ENCODE peak calls at places on chromosomes 11 and 22, in five cellular contexts. Q, R, L, O and X are unnamed samples.

GRCh38 chr11:111910637-111911562 is 670 bp downstream of the CRYAB start:
- DNase-seq in Q (no peak), R (no peak), L (no peak), O (peak), X (no peak)

GRCh38 chr11:22521226-22521625 is 104.4 kb downstream of the FANCF start:
- DNase-seq in Q (no peak), R (no peak), L (no peak), O (peak), X (peak)

GRCh38 chr11:95365346-95365745 is 134.3 kb upstream of the SESN3 start:
- DNase-seq in Q (no peak), R (no peak), L (no peak), O (no peak), X (no peak)

GRCh38 chr11:107743161-107743560 is 31.3 kb upstream of the SLN start:
- DNase-seq in Q (no peak), R (no peak), L (no peak), O (no peak), X (no peak)

GRCh38 chr11:9688716-9689511 is 25.0 kb downstream of the SWAP70 start:
- DNase-seq in Q (peak), R (no peak), L (no peak), O (peak), X (no peak)

GRCh38 chr11:66950113-66950535 is 8.1 kb downstream of the PC start:
- DNase-seq in Q (no peak), R (no peak), L (peak), O (peak), X (no peak)

GRCh38 chr11:93005239-93005638 is 35.8 kb downstream of the MTNR1B start:
- DNase-seq in Q (no peak), R (no peak), L (no peak), O (peak), X (peak)

GRCh38 chr11:29159552-29160465 is 857.0 kb downstream of the KCNA4 start:
- DNase-seq in Q (no peak), R (peak), L (no peak), O (peak), X (peak)

GRCh38 chr11:11520231-11521015 is 101.4 kb downstream of the GALNT18 start:
- DNase-seq in Q (no peak), R (no peak), L (peak), O (no peak), X (no peak)

GRCh38 chr11:11973361-11973800 is 35.0 kb downstream of the DKK3 start:
- DNase-seq in Q (peak), R (no peak), L (peak), O (peak), X (no peak)

GRCh38 chr22:23272371-23272770 is 92.1 kb downstream of the BCR start:
- DNase-seq in Q (no peak), R (no peak), L (no peak), O (no peak), X (no peak)

GRCh38 chr22:23274146-23274526 is 93.8 kb downstream of the BCR start:
- DNase-seq in Q (no peak), R (no peak), L (no peak), O (no peak), X (no peak)

GRCh38 chr22:23271597-23271908 is 91.2 kb downstream of the BCR start:
- DNase-seq in Q (no peak), R (no peak), L (no peak), O (no peak), X (no peak)

GRCh38 chr22:23273445-23274145 is 93.3 kb downstream of the BCR start:
- DNase-seq in Q (no peak), R (no peak), L (no peak), O (no peak), X (no peak)

DNA sequence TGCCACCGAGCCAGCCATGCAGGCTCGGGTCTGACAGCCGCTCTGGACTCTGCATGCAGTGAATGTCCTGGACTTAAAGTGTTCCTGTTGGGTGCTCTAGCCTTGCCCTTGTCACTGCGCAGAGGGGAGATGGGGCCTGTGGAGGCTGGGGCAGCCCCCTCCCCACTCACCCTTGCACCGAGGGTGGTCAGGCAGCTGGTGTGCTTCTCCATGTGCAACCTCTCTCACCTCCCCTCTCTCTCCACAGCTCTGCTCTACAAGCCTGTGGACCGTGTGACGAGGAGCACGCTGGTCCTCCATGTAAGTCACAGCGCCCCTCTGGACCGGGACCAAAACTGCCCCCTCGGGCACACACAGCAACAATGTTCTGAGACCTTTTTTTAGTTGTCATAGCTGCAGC is 92.5 kb downstream of the BCR start:
- DNase-seq in Q (no peak), R (no peak), L (no peak), O (no peak), X (no peak)
- TF ChIP-seq CTCF in Q (no peak), R (no peak), L (no peak), O (no peak), X (no peak)

GRCh38 chr11:72111300-72111699 is 1.2 kb downstream of the ANAPC15 start:
- DNase-seq in Q (no peak), R (no peak), L (no peak), O (no peak), X (no peak)
- H3K4me3 ChIP-seq in Q (no peak), R (peak), L (peak), O (peak), X (peak)

DNA sequence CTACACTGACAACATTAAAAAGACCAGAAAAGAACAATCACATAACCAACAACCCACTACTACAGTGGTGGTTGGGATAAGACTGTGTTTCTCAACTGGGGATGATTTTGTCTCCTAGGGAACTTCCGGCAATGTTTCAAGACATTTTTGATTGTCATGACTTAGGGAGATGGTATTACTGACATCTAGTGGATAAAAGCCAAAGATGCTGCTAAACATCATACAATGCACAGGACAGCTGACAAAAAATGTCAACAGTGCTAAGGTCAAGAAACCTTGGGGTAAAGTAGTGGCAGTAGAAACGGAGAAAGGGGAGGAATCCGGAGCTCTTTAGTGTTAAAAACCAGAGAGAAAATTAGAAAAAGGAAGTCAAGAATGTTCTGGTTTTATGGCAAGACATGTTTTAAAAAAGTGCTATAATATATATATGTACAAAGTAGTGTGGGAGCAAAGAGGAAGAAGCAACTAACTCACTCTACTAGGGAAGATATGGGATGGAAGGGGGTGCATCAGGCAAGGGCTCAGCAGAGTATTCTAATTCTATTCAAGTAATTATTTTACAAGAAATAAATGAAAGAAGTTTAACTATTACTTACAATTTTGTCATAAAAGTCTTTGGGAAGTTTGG is 37.2 kb downstream of the CKAP5 start:
- DNase-seq in Q (no peak), R (peak), L (no peak), O (peak), X (no peak)
- TF ChIP-seq CTCF in Q (peak), R (peak), L (no peak), O (peak), X (peak)

DNA sequence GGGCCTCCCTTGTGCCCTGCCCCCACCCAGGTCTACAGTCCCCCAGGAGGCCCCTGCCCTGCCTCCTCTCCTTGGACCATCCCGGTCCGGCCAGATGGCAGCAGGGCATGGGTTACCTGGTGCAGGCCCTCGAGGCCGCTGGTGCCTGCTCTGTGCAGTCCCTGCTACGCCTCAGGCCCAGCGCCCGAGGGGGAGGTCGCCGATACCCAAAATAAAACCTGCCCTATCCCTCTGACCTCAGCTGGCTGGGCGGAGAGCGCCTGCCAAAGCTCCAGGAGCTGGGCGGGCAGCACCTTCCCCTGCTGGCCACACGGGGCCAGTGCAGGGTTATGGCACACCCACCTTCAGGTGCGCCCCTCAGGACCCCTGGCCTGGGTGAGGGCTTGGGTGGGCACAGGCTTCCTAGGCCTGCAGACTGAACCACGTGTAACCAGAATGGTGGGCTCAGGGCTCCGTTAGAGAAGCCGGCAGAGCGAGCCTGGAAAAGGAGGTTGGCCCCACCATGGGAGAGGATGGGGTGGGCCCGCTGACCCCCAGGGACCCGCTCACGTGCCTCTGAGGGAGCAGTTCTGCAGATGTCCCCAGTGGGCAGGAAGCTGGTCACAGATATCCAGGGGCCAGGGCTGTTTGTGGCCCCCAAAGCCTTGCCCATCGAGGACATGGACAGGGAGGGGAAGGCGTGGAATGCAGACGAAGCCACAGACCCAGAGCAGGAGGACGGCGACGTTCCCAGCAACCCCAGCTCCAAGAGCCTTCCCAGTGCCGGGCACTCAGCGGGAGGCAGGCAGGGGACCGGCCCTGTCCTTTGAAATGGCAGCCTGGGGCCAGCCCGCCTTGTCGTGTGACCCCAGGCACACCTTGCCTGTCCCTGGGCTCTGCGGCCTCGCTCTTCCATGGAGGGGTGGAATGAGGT is 1.7 kb upstream of the TNNT3 start:
- DNase-seq in Q (no peak), R (no peak), L (no peak), O (no peak), X (no peak)
- H3K4me3 ChIP-seq in Q (no peak), R (no peak), L (no peak), O (no peak), X (no peak)

GRCh38 chr11:108788565-108789199 is 123.8 kb downstream of the DDX10 start:
- DNase-seq in Q (no peak), R (peak), L (no peak), O (peak), X (peak)
- TF ChIP-seq CTCF in Q (peak), R (peak), L (no peak), O (peak), X (peak)

DNA sequence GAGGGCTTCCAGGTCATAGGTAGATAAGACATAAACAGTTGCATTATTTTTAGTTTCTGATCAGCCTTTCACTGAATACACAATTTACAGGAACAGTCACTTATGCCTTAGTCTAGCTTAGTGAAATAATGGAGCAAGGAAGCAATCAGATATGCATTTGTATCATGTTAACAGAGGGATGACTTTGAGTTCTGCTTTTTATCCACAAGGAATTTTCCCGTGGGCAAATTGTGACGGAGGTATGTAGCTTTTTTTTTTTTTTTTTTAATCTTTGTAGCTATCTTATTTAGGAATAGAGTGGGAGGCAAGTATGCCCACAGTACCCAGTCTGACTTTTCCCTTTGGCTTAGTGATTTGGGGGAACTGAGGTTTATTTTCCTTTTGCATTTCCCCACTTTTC is 3.4 kb upstream of the NLRP10 start:
- DNase-seq in Q (no peak), R (no peak), L (no peak), O (no peak), X (no peak)
- H3K4me3 ChIP-seq in Q (no peak), R (no peak), L (no peak), O (no peak), X (no peak)

DNA sequence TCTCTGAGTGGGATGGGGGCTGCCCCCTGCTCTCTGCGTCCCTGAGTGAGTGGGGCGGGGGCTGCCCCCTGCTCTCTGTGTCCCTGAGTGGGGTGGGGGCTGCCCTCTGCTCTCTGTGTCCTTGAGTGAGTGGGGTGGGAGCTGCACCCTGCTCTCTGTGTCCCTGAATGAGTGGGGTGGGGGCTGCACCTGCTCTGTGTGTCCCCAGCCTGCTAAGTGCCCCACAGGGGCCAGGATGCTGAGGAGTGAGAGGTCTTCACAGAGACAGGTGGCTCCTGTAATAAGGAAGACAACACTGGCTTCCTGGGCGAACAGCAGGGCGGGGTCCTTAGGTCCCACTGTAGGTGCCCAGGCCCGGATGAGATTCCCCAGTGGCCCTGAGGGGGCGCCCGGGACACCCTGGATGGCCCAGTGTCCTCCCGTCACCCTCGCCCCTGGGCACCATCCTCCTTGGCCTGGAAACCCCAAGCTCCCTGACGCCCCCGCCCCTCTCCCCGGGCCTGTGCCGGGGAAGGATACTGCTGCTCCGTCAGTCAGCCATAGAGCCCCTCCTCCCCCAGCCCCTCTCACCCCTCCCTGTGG is 3.8 kb upstream of the CCDC188 start:
- DNase-seq in Q (no peak), R (no peak), L (no peak), O (no peak), X (no peak)
- TF ChIP-seq CTCF in Q (peak), R (peak), L (no peak), O (no peak), X (no peak)

GRCh38 chr11:121389651-121390050 is 62.5 kb upstream of the SORL1 start:
- DNase-seq in Q (no peak), R (no peak), L (no peak), O (peak), X (no peak)
- H3K4me3 ChIP-seq in Q (no peak), R (no peak), L (no peak), O (no peak), X (no peak)

DNA sequence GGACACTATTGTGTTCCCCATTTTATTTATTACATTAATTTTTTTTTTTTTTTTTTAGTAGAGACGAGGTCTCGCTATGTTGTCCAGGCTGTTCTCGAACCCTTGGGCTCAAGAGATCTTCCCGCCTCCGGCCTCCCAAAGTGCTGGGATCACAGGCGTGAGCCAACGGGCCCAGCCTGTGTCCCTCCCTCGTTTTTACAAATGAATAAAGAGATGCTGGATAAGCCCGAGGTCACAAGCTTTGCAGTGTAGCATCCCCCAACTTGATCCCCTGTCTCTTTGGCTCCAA is 297 bp upstream of the MTFP1 start:
- DNase-seq in Q (no peak), R (no peak), L (no peak), O (no peak), X (no peak)
- TF ChIP-seq CTCF in Q (no peak), R (no peak), L (no peak), O (no peak), X (no peak)

GRCh38 chr11:35394941-35395340 is 24.4 kb downstream of the SLC1A2 start:
- DNase-seq in Q (no peak), R (no peak), L (no peak), O (no peak), X (no peak)

GRCh38 chr11:35393093-35393492 is 26.3 kb downstream of the SLC1A2 start:
- DNase-seq in Q (no peak), R (no peak), L (no peak), O (no peak), X (peak)

GRCh38 chr11:35389897-35390462 is 29.4 kb downstream of the SLC1A2 start:
- DNase-seq in Q (no peak), R (no peak), L (no peak), O (no peak), X (no peak)

GRCh38 chr11:35390737-35391682 is 28.3 kb downstream of the SLC1A2 start:
- DNase-seq in Q (no peak), R (no peak), L (no peak), O (peak), X (no peak)

DNA sequence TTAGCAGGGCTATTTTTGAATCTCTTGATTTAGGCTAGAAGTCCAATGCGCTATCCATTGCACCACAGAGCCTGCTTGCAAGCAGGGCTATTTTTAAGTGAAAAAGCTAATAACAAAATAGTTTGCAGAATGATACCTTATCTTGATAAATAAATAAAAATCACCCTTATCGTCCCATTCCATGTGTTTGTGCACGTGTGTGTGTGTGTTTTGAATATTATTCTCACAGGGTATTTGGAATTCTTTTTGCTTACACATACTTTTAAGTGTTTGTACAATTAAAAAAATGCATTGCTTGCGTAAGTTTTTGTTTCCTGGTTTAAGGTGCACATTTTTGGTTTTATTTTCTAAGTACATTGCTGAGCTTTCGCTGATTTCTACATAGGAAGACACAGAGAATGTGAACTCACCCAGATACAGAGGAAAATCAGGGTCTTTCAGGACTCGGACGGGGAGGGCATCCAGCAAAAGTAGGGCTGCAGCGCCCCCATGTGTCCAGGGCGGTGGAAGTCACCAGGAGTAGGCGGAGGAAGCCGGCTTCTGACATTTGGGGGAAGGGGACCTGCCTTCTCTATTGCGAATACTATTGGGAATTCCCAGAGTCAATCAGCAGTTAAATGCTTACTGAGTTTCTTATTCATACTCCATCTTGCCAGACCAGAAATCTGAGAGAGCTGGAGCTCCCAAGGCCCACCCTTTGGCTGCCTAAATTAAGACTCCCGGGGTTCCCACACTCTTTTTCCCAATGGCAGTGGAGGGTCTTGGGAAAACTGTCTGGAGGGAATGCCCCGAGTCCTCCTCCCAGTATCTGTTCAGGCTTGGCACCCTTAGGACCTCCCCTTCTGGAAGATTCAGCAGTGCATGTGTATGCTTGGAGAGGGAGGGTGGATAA is 27.2 kb downstream of the SLC1A2 start:
- DNase-seq in Q (no peak), R (peak), L (peak), O (peak), X (peak)
- H3K4me3 ChIP-seq in Q (no peak), R (no peak), L (peak), O (no peak), X (no peak)